ENCODE peak calls at places on chromosomes 16 and 17, in eight cellular contexts. W is activated T-cell treated with anti-CD3 and anti-CD28 coated beads, Interleukin-2, amount 50 U/mL, for 72 hours; K is substantia nigra; X is NCI-H460; I is heart left ventricle; U is H54; G is activated naive CD4-positive, alpha-beta T cell treated with anti-CD3 and anti-CD28 coated beads for 36 hours; Q is fibroblast of mammary gland. R is an unnamed sample.

GRCh38 chr17:45740553-45741330 is 43.4 kb upstream of the CRHR1 start:
- DNase-seq in K (no peak), Q (peak), G (peak), U (peak), W (peak), I (peak), X (peak), R (no peak)

GRCh38 chr17:12768267-12768666 is 21.0 kb upstream of the ARHGAP44 start:
- DNase-seq in I (no peak), G (no peak), U (no peak), K (no peak), X (no peak), Q (peak), W (no peak), R (no peak)

GRCh38 chr16:77850637-77851330 is 62.4 kb downstream of the VAT1L start:
- DNase-seq in I (no peak), U (no peak), K (no peak), Q (peak), W (no peak), G (no peak), X (no peak), R (no peak)

GRCh38 chr17:28334666-28335200 is 539 bp downstream of the IFT20 start:
- DNase-seq in G (peak), X (no peak), I (no peak), W (peak), K (no peak), Q (peak), U (no peak), R (no peak)

GRCh38 chr17:17412331-17412730 is 64.5 kb upstream of the MED9 start:
- DNase-seq in W (no peak), G (no peak), Q (peak), K (no peak), U (peak), I (no peak), X (no peak), R (no peak)

GRCh38 chr16:80778707-80779106 is 25.7 kb downstream of the CDYL2 start:
- DNase-seq in U (no peak), I (no peak), K (no peak), G (no peak), W (no peak), Q (no peak), X (no peak), R (no peak)

GRCh38 chr16:8155275-8155674 is 435.0 kb downstream of the TMEM114 start:
- DNase-seq in U (no peak), G (no peak), W (no peak), I (no peak), X (no peak), Q (no peak), K (no peak), R (no peak)

GRCh38 chr16:1156111-1156982 is 3.4 kb downstream of the CACNA1H start:
- DNase-seq in X (no peak), W (no peak), U (no peak), Q (no peak), G (no peak), I (no peak), K (no peak), R (no peak)

GRCh38 chr17:56737741-56738161 is 96.0 kb downstream of the C17orf67 start:
- DNase-seq in K (no peak), Q (peak), W (no peak), I (no peak), X (no peak), G (no peak), U (peak), R (peak)

GRCh38 chr17:35930211-35931065 is at the start of gene RDM1:
- DNase-seq in X (peak), K (no peak), I (peak), G (peak), Q (peak), U (peak), W (peak), R (peak)

GRCh38 chr17:27199948-27200347 is 94.0 kb upstream of the WSB1 start:
- DNase-seq in X (no peak), U (no peak), K (no peak), G (no peak), W (no peak), Q (peak), I (no peak), R (no peak)

GRCh38 chr17:38663964-38664644 is 10.7 kb downstream of the EPOP start:
- DNase-seq in X (no peak), G (no peak), K (no peak), I (no peak), Q (no peak), W (no peak), U (no peak), R (no peak)

R was measured in Right ventricle myocardium inferior.